ENCODE peak calls at places on chromosomes 13 and 19, in six cellular contexts. L is stimulated activated CD8-positive, alpha-beta memory T cell treated with anti-CD3 and anti-CD28 coated beads, Interleukin-4, amount 100 ng/mL, for 24 hours; S is endothelial cell; P is left ventricle myocardium inferior; X is germinal center; Q is stimulated activated effector memory CD8-positive, alpha-beta T cell treated with anti-CD3 and anti-CD28 coated beads, Interleukin-12 subunit alpha, Interleukin-12 subunit beta, amount 100 ng/mL, for 72 hours. U is an unnamed sample.

GRCh38 chr13:102704238-102704750 is 9.4 kb upstream of the METTL21C start:
- DNase-seq in X (no peak), S (no peak), P (no peak), L (no peak), Q (no peak), U (no peak)

GRCh38 chr13:34391071-34391470 is 551.0 kb upstream of the NBEA start:
- DNase-seq in X (no peak), S (no peak), Q (no peak), P (no peak), L (no peak), U (no peak)

GRCh38 chr19:10625762-10626138 is 397 bp downstream of the SLC44A2 start:
- DNase-seq in P (no peak), Q (no peak), S (no peak), X (no peak), L (no peak), U (no peak)

GRCh38 chr19:15584541-15585115 is 30.4 kb upstream of the CYP4F8 start:
- DNase-seq in Q (peak), P (peak), X (peak), L (peak), S (peak), U (peak)

GRCh38 chr13:49669735-49670309 is 21.5 kb downstream of the EBPL start:
- DNase-seq in S (peak), Q (no peak), X (no peak), L (no peak), P (no peak), U (peak)

GRCh38 chr13:43072394-43072793 is 49.0 kb downstream of the DNAJC15 start:
- DNase-seq in Q (no peak), P (peak), L (no peak), X (no peak), S (no peak), U (no peak)

GRCh38 chr19:58361900-58362271 is 665 bp downstream of the ZNF497 start:
- DNase-seq in P (peak), S (peak), Q (peak), X (peak), L (no peak), U (no peak)

GRCh38 chr13:44402902-44403719 is 29.5 kb downstream of the SERP2 start:
- DNase-seq in S (no peak), Q (no peak), P (no peak), X (no peak), L (no peak), U (no peak)

GRCh38 chr13:113299951-113300350 is 2.9 kb downstream of the LAMP1 start:
- DNase-seq in L (no peak), S (no peak), P (no peak), X (no peak), Q (no peak), U (no peak)

GRCh38 chr13:24747248-24748151 is 16.5 kb upstream of the RNF17 start:
- DNase-seq in P (no peak), L (no peak), S (peak), Q (no peak), X (no peak), U (no peak)

GRCh38 chr13:114263590-114263989 is 17.8 kb upstream of the UPF3A start:
- DNase-seq in Q (no peak), S (no peak), L (no peak), X (no peak), P (no peak), U (peak)

GRCh38 chr13:28705734-28706133 is 13.0 kb downstream of the SLC46A3 start:
- DNase-seq in L (no peak), Q (no peak), S (no peak), P (no peak), X (no peak), U (no peak)

GRCh38 chr19:5484398-5485285 is 29.4 kb downstream of the ZNRF4 start:
- DNase-seq in X (no peak), L (no peak), P (no peak), Q (no peak), S (no peak), U (no peak)

GRCh38 chr13:26280822-26281221 is 26.9 kb downstream of the CDK8 start:
- DNase-seq in L (no peak), Q (no peak), P (no peak), X (no peak), S (no peak), U (no peak)

GRCh38 chr19:45115809-45116615 is 23.0 kb downstream of the PPP1R37 start:
- DNase-seq in Q (no peak), S (no peak), L (no peak), X (no peak), P (no peak), U (no peak)

GRCh38 chr19:50207730-50208129 is 4.3 kb downstream of the MYH14 start:
- DNase-seq in P (no peak), L (no peak), S (no peak), X (no peak), Q (no peak), U (no peak)